ENCODE peak calls at places on chromosome 9, in eight cellular contexts. Z is omental fat pad; N is activated CD4-positive, alpha-beta T cell treated with anti-CD3 and anti-CD28 coated beads, Interleukin-2, amount 50 U/mL, for 1 hour; E is HFF-Myc; K is cardiac muscle cell; L is LNCaP clone FGC; Y is activated CD4-positive, CD25-positive, alpha-beta regulatory T cell treated with anti-CD3 and anti-CD28 coated beads, Interleukin-2, amount 50 U/mL, for 72 hours; S is cardiac septum. Q is an unnamed sample.

GRCh38 chr9:82252116-82252515 is 263.5 kb downstream of the SPATA31D1 start:
- DNase-seq in Z (no peak), N (no peak), E (no peak), K (peak), L (no peak), Y (no peak), S (no peak), Q (no peak)

GRCh38 chr9:93112116-93112863 is 16.3 kb downstream of the CARD19 start:
- DNase-seq in Z (peak), N (no peak), E (no peak), K (no peak), L (no peak), Y (no peak), S (peak), Q (peak)

GRCh38 chr9:122954253-122954691 is 13.5 kb downstream of the RABGAP1 start:
- DNase-seq in Z (no peak), N (no peak), E (no peak), K (peak), L (peak), Y (no peak), S (no peak), Q (no peak)

GRCh38 chr9:88534456-88535225 is at the start of gene NXNL2:
- DNase-seq in Z (peak), N (peak), E (no peak), K (peak), L (peak), Y (peak), S (peak), Q (no peak)

GRCh38 chr9:35813434-35814105 is 1.3 kb downstream of the HINT2 start:
- DNase-seq in Z (no peak), N (no peak), E (no peak), K (peak), L (no peak), Y (no peak), S (peak), Q (no peak)

GRCh38 chr9:124818431-124819281 is 34.6 kb upstream of the WDR38 start:
- DNase-seq in Z (no peak), N (no peak), E (no peak), K (no peak), L (no peak), Y (peak), S (no peak), Q (no peak)

GRCh38 chr9:90881648-90882047 is 80.0 kb downstream of the SYK start:
- DNase-seq in Z (no peak), N (no peak), E (no peak), K (no peak), L (no peak), Y (no peak), S (no peak), Q (no peak)

GRCh38 chr9:110752766-110753165 is 84.2 kb downstream of the MUSK start:
- DNase-seq in Z (no peak), N (no peak), E (peak), K (peak), L (peak), Y (no peak), S (no peak), Q (no peak)

GRCh38 chr9:124593080-124594058 is 86.2 kb upstream of the NR5A1 start:
- DNase-seq in Z (no peak), N (no peak), E (peak), K (peak), L (no peak), Y (no peak), S (no peak), Q (no peak)

GRCh38 chr9:88076286-88077070 is 61.8 kb downstream of the SPATA31C2 start:
- DNase-seq in Z (no peak), N (peak), E (no peak), K (peak), L (no peak), Y (peak), S (peak), Q (no peak)

GRCh38 chr9:108710424-108710823 is 145.4 kb downstream of the ACTL7B start:
- DNase-seq in Z (no peak), N (no peak), E (no peak), K (no peak), L (no peak), Y (no peak), S (no peak), Q (no peak)

GRCh38 chr9:134301387-134302129 is 24.7 kb upstream of the RXRA start:
- DNase-seq in Z (no peak), N (peak), E (no peak), K (no peak), L (no peak), Y (no peak), S (no peak), Q (peak)

GRCh38 chr9:96621619-96622018 is 2.0 kb upstream of the CDC14B start:
- DNase-seq in Z (no peak), N (no peak), E (no peak), K (peak), L (no peak), Y (no peak), S (no peak), Q (no peak)

GRCh38 chr9:32508728-32509127 is 17.3 kb downstream of the RIGI start:
- DNase-seq in Z (no peak), N (no peak), E (no peak), K (no peak), L (no peak), Y (no peak), S (no peak), Q (no peak)

GRCh38 chr9:72315089-72315509 is 49.9 kb downstream of the ZFAND5 start:
- DNase-seq in Z (no peak), N (no peak), E (peak), K (peak), L (no peak), Y (no peak), S (no peak), Q (no peak)

GRCh38 chr9:71005456-71005855 is 116.0 kb downstream of the TRPM3 start:
- DNase-seq in Z (no peak), N (no peak), E (no peak), K (no peak), L (no peak), Y (no peak), S (no peak), Q (no peak)

Q was measured in CD14-positive monocyte.